ENCODE peak calls at places on chromosomes 2 and 18, in eight cellular contexts. Z is kidney epithelial cell, I is fibroblast of lung, P is adrenal gland, R is hepatocyte, C is right lobe of liver, Q is sigmoid colon, A is psoas muscle. V is an unnamed sample.

GRCh38 chr2:122078451-122078850 is 323.0 kb downstream of the TSN start:
- DNase-seq in Z (no peak), I (peak), P (no peak), R (no peak), C (no peak), Q (no peak), A (no peak), V (no peak)

GRCh38 chr2:64222942-64223511 is 78.8 kb upstream of the PELI1 start:
- DNase-seq in Z (no peak), I (no peak), P (no peak), R (no peak), C (no peak), Q (no peak), A (no peak), V (no peak)

GRCh38 chr2:95121495-95122196 is at the start of gene MRPS5:
- DNase-seq in Z (no peak), I (peak), P (peak), R (peak), C (peak), Q (peak), A (peak), V (peak)

GRCh38 chr2:239395524-239395923 is 5.3 kb downstream of the HDAC4 start:
- DNase-seq in Z (no peak), I (no peak), P (peak), R (no peak), C (peak), Q (peak), A (no peak), V (no peak)

GRCh38 chr2:10783421-10783820 is 29.2 kb downstream of the PDIA6 start:
- DNase-seq in Z (peak), I (peak), P (no peak), R (no peak), C (no peak), Q (no peak), A (no peak), V (no peak)

GRCh38 chr18:35076556-35076955 is 35.3 kb downstream of the MAPRE2 start:
- DNase-seq in Z (peak), I (peak), P (no peak), R (no peak), C (no peak), Q (no peak), A (no peak), V (no peak)

GRCh38 chr2:142682528-142682927 is 194.9 kb upstream of the KYNU start:
- DNase-seq in Z (no peak), I (peak), P (no peak), R (no peak), C (no peak), Q (no peak), A (no peak), V (no peak)

GRCh38 chr18:24810561-24810960 is 350.1 kb downstream of the HRH4 start:
- DNase-seq in Z (no peak), I (no peak), P (no peak), R (no peak), C (no peak), Q (no peak), A (no peak), V (no peak)

GRCh38 chr18:68121308-68121707 is 593.6 kb downstream of the TMX3 start:
- DNase-seq in Z (no peak), I (peak), P (no peak), R (no peak), C (no peak), Q (no peak), A (no peak), V (no peak)

GRCh38 chr2:12227941-12228608 is 481.6 kb downstream of the LPIN1 start:
- DNase-seq in Z (peak), I (peak), P (no peak), R (no peak), C (no peak), Q (no peak), A (no peak), V (no peak)

GRCh38 chr18:79975043-79975442 is 10.6 kb downstream of the HSBP1L1 start:
- DNase-seq in Z (no peak), I (no peak), P (no peak), R (no peak), C (no peak), Q (no peak), A (no peak), V (no peak)

GRCh38 chr2:40450066-40450841 is 1.6 kb downstream of the SLC8A1 start:
- DNase-seq in Z (no peak), I (peak), P (peak), R (no peak), C (no peak), Q (peak), A (no peak), V (no peak)

GRCh38 chr2:225429718-225430117 is 30.2 kb downstream of the NYAP2 start:
- DNase-seq in Z (peak), I (peak), P (peak), R (peak), C (no peak), Q (no peak), A (no peak), V (no peak)

GRCh38 chr2:177316756-177317155 is 52.2 kb upstream of the NFE2L2 start:
- DNase-seq in Z (no peak), I (no peak), P (no peak), R (no peak), C (no peak), Q (no peak), A (no peak), V (no peak)

GRCh38 chr2:173588931-173589369 is 234.3 kb downstream of the CDCA7 start:
- DNase-seq in Z (peak), I (peak), P (no peak), R (no peak), C (no peak), Q (no peak), A (no peak), V (peak)

GRCh38 chr18:70322928-70323327 is 34.1 kb downstream of the SOCS6 start:
- DNase-seq in Z (peak), I (peak), P (no peak), R (peak), C (peak), Q (no peak), A (no peak), V (no peak)

GRCh38 chr2:12488365-12488972 is 228.3 kb upstream of the TRIB2 start:
- DNase-seq in Z (no peak), I (no peak), P (no peak), R (no peak), C (no peak), Q (no peak), A (no peak), V (no peak)

GRCh38 chr18:48785091-48785614 is 165.6 kb downstream of the SMAD7 start:
- DNase-seq in Z (no peak), I (no peak), P (peak), R (no peak), C (peak), Q (peak), A (no peak), V (no peak)

GRCh38 chr2:102301867-102302362 is 9.4 kb upstream of the IL1RL1 start:
- DNase-seq in Z (no peak), I (no peak), P (no peak), R (peak), C (no peak), Q (no peak), A (no peak), V (no peak)

GRCh38 chr2:11024010-11024615 is 112.4 kb downstream of the KCNF1 start:
- DNase-seq in Z (no peak), I (no peak), P (no peak), R (peak), C (no peak), Q (no peak), A (no peak), V (no peak)

GRCh38 chr18:74316257-74317180 is 880 bp downstream of the C18orf63 start:
- DNase-seq in Z (peak), I (peak), P (no peak), R (no peak), C (no peak), Q (no peak), A (no peak), V (peak)

GRCh38 chr2:205902899-205903236 is 183.1 kb downstream of the INO80D start:
- DNase-seq in Z (no peak), I (no peak), P (no peak), R (no peak), C (no peak), Q (no peak), A (no peak), V (no peak)

GRCh38 chr2:57180678-57181077 is 865.9 kb upstream of the VRK2 start:
- DNase-seq in Z (no peak), I (no peak), P (no peak), R (no peak), C (no peak), Q (no peak), A (no peak), V (no peak)

GRCh38 chr2:172098650-172099471 is 3.8 kb downstream of the DLX2 start:
- DNase-seq in Z (peak), I (peak), P (peak), R (peak), C (no peak), Q (peak), A (peak), V (peak)

GRCh38 chr18:74273394-74273793 is 18.4 kb downstream of the CYB5A start:
- DNase-seq in Z (no peak), I (no peak), P (no peak), R (no peak), C (no peak), Q (no peak), A (no peak), V (no peak)

GRCh38 chr2:10501521-10501961 is 53.4 kb upstream of the ODC1 start:
- DNase-seq in Z (no peak), I (no peak), P (no peak), R (no peak), C (no peak), Q (no peak), A (no peak), V (no peak)

GRCh38 chr2:192090878-192091277 is 103.9 kb downstream of the TMEFF2 start:
- DNase-seq in Z (no peak), I (no peak), P (no peak), R (no peak), C (no peak), Q (no peak), A (no peak), V (no peak)

GRCh38 chr18:40413160-40413559 is 1541.9 kb upstream of the PIK3C3 start:
- DNase-seq in Z (no peak), I (no peak), P (peak), R (peak), C (no peak), Q (no peak), A (no peak), V (peak)

GRCh38 chr2:234366891-234367290 is 130.0 kb downstream of the ARL4C start:
- DNase-seq in Z (no peak), I (no peak), P (no peak), R (peak), C (no peak), Q (no peak), A (no peak), V (no peak)

GRCh38 chr2:231050018-231050901 is 6.4 kb upstream of the PSMD1 start:
- DNase-seq in Z (no peak), I (no peak), P (peak), R (peak), C (peak), Q (no peak), A (no peak), V (peak)

GRCh38 chr2:120910956-120911951 is 175.6 kb downstream of the GLI2 start:
- DNase-seq in Z (no peak), I (peak), P (no peak), R (no peak), C (no peak), Q (no peak), A (no peak), V (peak)

GRCh38 chr2:99975386-99975785 is 167.0 kb downstream of the AFF3 start:
- DNase-seq in Z (peak), I (peak), P (no peak), R (no peak), C (no peak), Q (no peak), A (no peak), V (no peak)

GRCh38 chr18:21704603-21705364 is at the start of gene ABHD3:
- DNase-seq in Z (no peak), I (peak), P (peak), R (peak), C (peak), Q (peak), A (peak), V (peak)
- TF ChIP-seq CTCF in Z (peak), I (peak), P (peak), R (peak), C (peak), Q (peak), A (peak), V (peak)

GRCh38 chr2:236177604-236177966 is 9.4 kb upstream of the GBX2 start:
- DNase-seq in Z (no peak), I (no peak), P (peak), R (peak), C (no peak), Q (peak), A (peak), V (no peak)
- TF ChIP-seq CTCF in Z (peak), I (peak), P (no peak), R (peak), C (peak), Q (no peak), A (no peak), V (no peak)

GRCh38 chr2:66057844-66058243 is 377.1 kb upstream of the MEIS1 start:
- DNase-seq in Z (no peak), I (no peak), P (no peak), R (no peak), C (no peak), Q (no peak), A (no peak), V (no peak)
- TF ChIP-seq CTCF in Z (no peak), I (no peak), P (no peak), R (no peak), C (no peak), Q (no peak), A (no peak), V (no peak)

GRCh38 chr18:23154823-23155517 is 19.7 kb downstream of the CABLES1 start:
- DNase-seq in Z (no peak), I (no peak), P (no peak), R (no peak), C (no peak), Q (no peak), A (no peak), V (no peak)
- TF ChIP-seq CTCF in Z (no peak), I (no peak), P (no peak), R (no peak), C (no peak), Q (no peak), A (no peak), V (no peak)

DNA sequence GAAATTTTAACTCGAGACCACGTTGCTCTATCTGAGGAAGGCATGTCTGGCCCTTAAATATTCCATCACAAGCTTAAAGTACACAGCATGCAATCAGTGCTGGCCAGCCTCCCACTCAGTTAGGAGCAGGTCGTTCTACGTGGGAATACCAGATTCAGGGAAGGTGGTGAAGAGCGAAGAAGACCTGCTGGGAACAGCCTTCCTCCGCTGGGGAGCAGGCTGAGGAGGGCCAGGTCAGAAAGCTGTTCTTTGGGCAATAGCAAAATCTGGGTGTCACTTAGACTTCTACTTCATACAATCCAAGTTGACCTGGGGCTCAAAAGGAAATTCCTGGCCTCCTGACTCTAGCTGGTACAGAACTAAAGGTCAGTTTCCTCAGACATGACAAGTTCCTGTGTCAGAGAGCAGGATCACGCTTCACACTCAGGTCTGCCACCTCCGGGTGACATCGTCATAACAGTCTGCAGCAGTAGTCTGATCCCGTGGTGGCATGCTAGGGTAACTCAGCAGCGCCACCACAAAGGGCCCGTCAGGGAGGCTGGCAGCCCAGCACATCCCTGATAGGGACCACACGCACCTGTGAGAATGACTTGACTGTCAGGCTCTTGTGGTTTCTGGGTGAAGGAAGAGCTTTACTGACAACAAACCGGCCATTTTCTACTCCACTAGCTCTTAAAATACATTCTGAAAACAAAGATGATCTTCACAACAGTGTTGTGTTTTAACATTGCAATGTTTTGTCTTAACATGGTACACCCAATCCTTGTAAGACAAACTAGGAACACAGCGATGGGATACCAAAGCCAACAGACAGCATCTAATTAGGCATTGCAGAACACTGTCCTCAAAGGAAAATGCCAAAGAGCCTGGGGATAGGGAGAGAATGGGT is 35.2 kb upstream of the NAPG start:
- DNase-seq in Z (no peak), I (no peak), P (no peak), R (peak), C (no peak), Q (no peak), A (no peak), V (peak)
- TF ChIP-seq CTCF in Z (no peak), I (no peak), P (no peak), R (peak), C (no peak), Q (no peak), A (no peak), V (peak)

GRCh38 chr2:127528487-127528886 is 2.2 kb upstream of the IWS1 start:
- DNase-seq in Z (no peak), I (no peak), P (no peak), R (no peak), C (no peak), Q (no peak), A (no peak), V (no peak)
- TF ChIP-seq CTCF in Z (no peak), I (no peak), P (no peak), R (peak), C (no peak), Q (no peak), A (no peak), V (no peak)

V was measured in Calu3.